ENCODE peak calls at places on chromosomes 4 and X, in seven cellular contexts. R, F, O, Q, K, S and V are unnamed samples.

GRCh38 chr4:53595204-53595603 is 3.9 kb upstream of the LNX1 start:
- DNase-seq in R (no peak), F (no peak), O (no peak), Q (no peak), K (no peak), S (no peak), V (no peak)

GRCh38 chrX:112668476-112669404 is 11.0 kb downstream of the LHFPL1 start:
- DNase-seq in R (no peak), F (no peak), O (no peak), Q (no peak), K (no peak), S (no peak), V (no peak)

GRCh38 chr4:122533841-122534240 is 77.3 kb upstream of the IL2 start:
- DNase-seq in R (no peak), F (no peak), O (no peak), Q (no peak), K (no peak), S (no peak), V (no peak)

GRCh38 chr4:25330905-25331816 is 18.6 kb downstream of the ZCCHC4 start:
- DNase-seq in R (no peak), F (no peak), O (no peak), Q (no peak), K (no peak), S (no peak), V (no peak)

GRCh38 chrX:131392666-131393065 is 103.6 kb upstream of the IGSF1 start:
- DNase-seq in R (no peak), F (no peak), O (no peak), Q (no peak), K (no peak), S (no peak), V (no peak)

GRCh38 chrX:119105826-119106225 is 21.8 kb downstream of the KIAA1210 start:
- DNase-seq in R (peak), F (no peak), O (no peak), Q (no peak), K (no peak), S (no peak), V (no peak)

GRCh38 chrX:53704854-53705253 is 18.3 kb upstream of the HUWE1 start:
- DNase-seq in R (no peak), F (no peak), O (no peak), Q (no peak), K (no peak), S (no peak), V (no peak)

GRCh38 chr4:170030121-170030520 is 3.9 kb upstream of the MFAP3L start:
- DNase-seq in R (no peak), F (no peak), O (no peak), Q (no peak), K (no peak), S (no peak), V (no peak)

GRCh38 chrX:46837543-46838481 is 969 bp downstream of the RP2 start:
- DNase-seq in R (peak), F (no peak), O (no peak), Q (peak), K (peak), S (no peak), V (no peak)

GRCh38 chrX:16658284-16658683 is 8.3 kb downstream of the S100G start:
- DNase-seq in R (peak), F (no peak), O (no peak), Q (no peak), K (no peak), S (no peak), V (no peak)

GRCh38 chrX:69968956-69969355 is 80.8 kb downstream of the AWAT2 start:
- DNase-seq in R (no peak), F (no peak), O (no peak), Q (no peak), K (no peak), S (no peak), V (no peak)

GRCh38 chr4:38069271-38069760 is 109.1 kb downstream of the PTTG2 start:
- DNase-seq in R (peak), F (no peak), O (peak), Q (peak), K (no peak), S (no peak), V (no peak)

GRCh38 chrX:136712631-136713030 is 64.7 kb downstream of the CD40LG start:
- DNase-seq in R (no peak), F (no peak), O (no peak), Q (no peak), K (no peak), S (no peak), V (no peak)

GRCh38 chrX:136397001-136397400 is 90.7 kb upstream of the BRS3 start:
- DNase-seq in R (no peak), F (no peak), O (no peak), Q (peak), K (peak), S (no peak), V (no peak)

GRCh38 chr4:55405073-55405472 is 9.3 kb downstream of the TMEM165 start:
- DNase-seq in R (no peak), F (no peak), O (no peak), Q (no peak), K (no peak), S (no peak), V (no peak)

GRCh38 chr4:124486423-124486822 is 226.1 kb downstream of the ANKRD50 start:
- DNase-seq in R (no peak), F (no peak), O (no peak), Q (no peak), K (peak), S (no peak), V (no peak)

GRCh38 chrX:99242001-99242400 is 1168.1 kb downstream of the PCDH19 start:
- DNase-seq in R (no peak), F (no peak), O (no peak), Q (no peak), K (no peak), S (no peak), V (no peak)

GRCh38 chr4:101356928-101357327 is 9.6 kb upstream of the PPP3CA start:
- DNase-seq in R (peak), F (no peak), O (peak), Q (no peak), K (peak), S (peak), V (no peak)

GRCh38 chr4:20544645-20545044 is 155.6 kb upstream of the PACRGL start:
- DNase-seq in R (peak), F (no peak), O (no peak), Q (peak), K (peak), S (no peak), V (no peak)

DNA sequence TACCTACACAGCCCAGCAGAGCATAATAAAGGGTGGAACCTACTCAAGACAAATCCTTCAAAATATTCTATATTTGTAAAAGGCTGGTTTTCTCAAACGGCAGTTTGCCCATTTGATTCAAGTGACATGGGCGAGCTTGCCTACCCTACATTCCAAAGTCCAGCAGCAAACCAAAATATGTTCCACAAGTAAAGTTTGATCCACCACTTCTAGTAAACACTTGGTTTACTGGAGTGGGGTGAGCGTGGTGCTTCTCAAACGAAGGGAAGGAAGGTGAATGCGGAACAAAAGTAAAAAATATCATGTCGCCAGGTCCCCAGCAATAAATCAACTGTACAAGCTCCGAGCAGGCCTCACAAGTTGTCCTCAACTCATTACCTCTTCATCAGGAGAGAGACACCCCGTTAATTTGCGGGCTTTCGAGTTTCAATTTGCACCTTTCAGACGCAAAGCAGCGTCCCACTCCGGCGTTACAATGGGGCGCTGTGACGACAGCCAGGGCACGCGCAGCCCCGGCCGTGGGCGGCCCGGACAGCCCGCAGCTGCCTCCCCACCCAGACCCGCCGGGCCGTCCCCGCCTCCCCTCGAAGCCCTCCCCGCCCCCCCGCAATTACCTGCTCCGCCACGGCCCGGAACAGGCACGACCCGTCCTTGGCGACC is 1.1 kb downstream of the OTUD4 start:
- DNase-seq in R (peak), F (peak), O (peak), Q (peak), K (peak), S (no peak), V (peak)
- TF ChIP-seq POLR2A in R (peak), F (peak), O (peak), Q (no peak), K (peak), S (peak), V (peak)

GRCh38 chr4:72567821-72568620 is 1.0 kb downstream of the ADAMTS3 start:
- DNase-seq in R (peak), F (peak), O (peak), Q (peak), K (peak), S (peak), V (peak)
- TF ChIP-seq POLR2A in R (no peak), F (no peak), O (peak), Q (no peak), K (no peak), S (no peak), V (no peak)

DNA sequence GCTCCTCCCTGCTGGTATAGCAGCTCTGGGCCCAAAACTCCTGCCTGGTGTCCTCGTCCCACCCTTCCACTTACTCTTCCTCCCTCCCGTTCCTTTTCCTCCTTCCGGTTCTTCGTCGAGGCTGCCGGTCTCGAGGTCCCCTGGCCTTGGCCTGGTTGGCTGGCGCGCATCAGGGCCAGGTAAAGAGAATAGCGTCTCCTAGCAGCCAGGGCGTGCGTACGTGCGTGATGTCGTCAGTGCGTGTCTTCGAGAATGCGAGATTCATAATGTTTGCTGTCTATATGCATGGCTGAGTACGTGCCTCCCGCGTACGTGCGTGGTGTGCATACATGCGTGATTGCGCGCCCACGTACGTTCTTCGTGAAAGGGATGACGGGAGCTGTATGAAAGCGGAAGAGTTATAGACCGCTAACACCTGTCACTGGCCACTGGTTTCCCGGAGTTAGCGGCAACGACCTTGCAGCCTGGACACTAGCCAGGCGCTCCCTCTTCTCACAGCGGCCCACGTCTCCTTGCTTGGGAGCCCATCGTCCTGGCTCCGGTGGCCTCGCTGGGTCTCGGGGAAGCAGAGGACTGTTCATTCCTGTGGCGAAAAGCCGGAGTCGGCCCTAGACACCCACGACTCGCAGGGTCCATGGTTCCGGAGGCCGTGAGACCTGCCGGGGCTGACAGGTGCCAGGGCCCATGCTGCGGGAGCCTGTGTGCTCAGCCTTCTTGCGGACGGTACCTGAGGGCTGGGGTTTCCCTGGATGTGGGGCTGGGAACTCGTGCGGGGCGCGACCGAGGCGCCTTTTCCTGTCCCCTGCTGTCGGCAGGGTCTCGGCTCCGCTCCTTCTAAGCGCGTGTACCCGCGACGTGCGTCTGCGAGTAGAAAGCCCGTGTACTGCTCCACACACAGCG is at the start of gene EOLA1:
- DNase-seq in R (peak), F (peak), O (peak), Q (peak), K (peak), S (peak), V (peak)
- TF ChIP-seq POLR2A in R (peak), F (peak), O (peak), Q (peak), K (peak), S (peak), V (peak)

GRCh38 chr4:184536070-184536880 is 61.9 kb upstream of the IRF2 start:
- DNase-seq in R (no peak), F (no peak), O (no peak), Q (no peak), K (no peak), S (no peak), V (no peak)

GRCh38 chr4:184538023-184538599 is 63.8 kb upstream of the IRF2 start:
- DNase-seq in R (peak), F (peak), O (peak), Q (peak), K (peak), S (peak), V (no peak)

GRCh38 chr4:184536881-184537248 is 62.5 kb upstream of the IRF2 start:
- DNase-seq in R (no peak), F (no peak), O (no peak), Q (no peak), K (no peak), S (no peak), V (no peak)

GRCh38 chr4:184537269-184538022 is 63.1 kb upstream of the IRF2 start:
- DNase-seq in R (peak), F (peak), O (peak), Q (peak), K (peak), S (peak), V (peak)

DNA sequence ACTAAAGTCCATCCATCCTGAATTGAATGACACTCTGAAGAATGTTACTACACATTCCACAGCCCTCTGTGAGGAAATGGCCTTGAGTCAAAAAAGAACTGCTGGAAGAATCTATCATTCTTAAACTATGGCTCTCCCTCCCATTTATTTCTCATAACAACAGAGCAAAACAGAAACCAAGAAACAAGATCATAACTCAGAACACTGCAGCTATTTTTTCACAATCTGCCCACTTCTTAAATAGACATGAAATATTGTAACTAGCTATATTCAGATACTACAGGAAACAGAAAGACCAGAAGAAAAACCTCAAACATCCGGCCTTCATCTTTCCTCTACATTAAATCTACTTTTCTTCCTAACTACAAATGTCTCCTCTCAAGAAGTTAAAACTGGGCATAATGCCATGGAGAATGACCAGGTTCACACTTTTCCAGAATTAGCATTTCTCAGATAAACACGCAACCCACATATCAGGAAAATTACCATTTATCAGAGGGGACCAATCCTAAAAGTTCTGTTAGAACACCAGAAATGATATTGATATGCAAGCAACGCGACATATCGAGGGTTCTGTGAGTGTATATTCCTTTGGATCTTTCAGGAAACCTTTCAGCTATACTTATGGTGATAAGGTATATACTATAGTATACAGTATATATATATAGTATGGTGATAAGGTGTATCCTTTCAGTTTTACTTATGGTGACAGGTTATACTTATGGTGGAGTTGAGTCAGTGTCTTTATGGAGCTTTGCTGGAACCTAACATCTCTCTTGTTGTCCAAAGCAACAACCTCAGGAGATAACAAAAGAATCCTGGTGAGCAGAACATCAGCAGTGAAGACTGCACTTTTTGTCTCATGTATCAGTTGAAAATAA is 60.4 kb upstream of the IRF2 start:
- DNase-seq in R (peak), F (no peak), O (no peak), Q (peak), K (peak), S (no peak), V (no peak)
- TF ChIP-seq POLR2A in R (no peak), F (no peak), O (no peak), Q (no peak), K (no peak), S (no peak), V (no peak)

DNA sequence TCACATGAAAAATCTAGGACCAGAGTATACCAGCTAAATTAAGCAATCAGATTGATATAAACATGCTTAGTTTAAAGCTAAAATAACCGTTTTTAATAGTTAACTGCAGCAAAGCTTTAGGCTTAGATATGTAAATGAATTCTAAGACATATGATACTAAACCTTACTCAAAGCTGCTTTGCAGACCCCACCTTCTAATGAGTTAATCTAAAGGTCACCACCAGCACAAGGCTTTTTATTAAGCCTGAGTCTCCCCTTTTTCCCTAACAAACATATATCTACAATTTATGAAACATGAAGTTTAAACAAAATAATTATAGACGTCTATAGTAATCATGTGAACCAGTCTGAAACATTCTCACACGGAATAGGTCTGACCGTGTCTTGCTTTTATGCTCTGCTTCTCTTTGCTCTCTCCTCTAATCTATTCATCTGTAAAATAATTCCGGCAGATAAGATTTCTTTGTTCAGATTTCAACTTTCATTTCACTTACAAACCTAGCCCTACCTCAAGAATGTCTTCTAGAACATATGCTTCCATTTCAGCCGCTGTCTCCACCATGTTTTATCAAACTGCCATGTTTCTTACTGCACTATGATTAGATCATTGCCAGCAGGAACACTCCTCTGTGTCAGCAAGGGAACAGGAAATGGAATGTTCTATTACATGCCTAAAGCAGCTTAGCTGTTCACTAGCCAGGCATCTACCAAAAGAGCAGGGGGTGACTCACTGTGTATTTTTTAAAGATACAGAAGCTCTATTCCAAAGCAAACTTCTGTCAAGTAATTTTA is 35.9 kb downstream of the ANKRD17 start:
- DNase-seq in R (peak), F (peak), O (peak), Q (peak), K (peak), S (peak), V (no peak)
- TF ChIP-seq POLR2A in R (peak), F (peak), O (peak), Q (peak), K (no peak), S (no peak), V (peak)

DNA sequence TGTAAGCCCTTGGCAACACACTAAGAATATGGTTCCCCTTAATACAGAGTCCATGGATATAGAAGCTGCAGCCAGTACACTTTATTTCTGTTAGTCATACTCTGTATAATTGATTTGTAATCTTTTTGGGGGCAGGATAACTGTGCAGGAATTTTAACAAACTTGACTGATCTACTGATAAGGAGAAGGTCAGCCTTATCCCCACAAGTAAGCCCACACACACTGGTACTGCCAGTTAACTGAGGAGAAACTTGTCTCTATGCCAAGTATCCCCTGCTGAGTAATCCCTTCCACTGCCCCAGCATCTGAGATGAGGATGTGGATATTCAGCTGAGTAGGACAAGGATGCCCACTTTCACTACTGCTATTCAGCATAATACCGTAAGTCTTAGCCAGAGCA is 154.9 kb upstream of the CXXC4 start:
- DNase-seq in R (no peak), F (no peak), O (no peak), Q (no peak), K (no peak), S (no peak), V (no peak)
- TF ChIP-seq POLR2A in R (no peak), F (no peak), O (no peak), Q (no peak), K (no peak), S (no peak), V (no peak)